ENCODE peak calls at places on chromosomes 3 and 15, in four cellular contexts. Y is K562, L is A549, W is spleen. J is an unnamed sample.

GRCh38 chr15:41233367-41233771 is 2.3 kb downstream of the CHP1 start:
- DNase-seq in W (no peak), L (peak; percentile 34), Y (peak; percentile 66), J (no peak)

GRCh38 chr3:151839313-151839631 is 25.4 kb downstream of the AADAC start:
- DNase-seq in W (no peak), Y (no peak), L (no peak), J (no peak)

GRCh38 chr3:59551834-59552233 is 502.0 kb upstream of the CFAP20DC start:
- DNase-seq in Y (no peak), W (no peak), L (no peak), J (no peak)

GRCh38 chr15:87227846-87228245 is 1028.7 kb downstream of the NTRK3 start:
- DNase-seq in Y (no peak), W (no peak), L (no peak), J (no peak)

GRCh38 chr3:354433-354832 is 157.9 kb downstream of the CHL1 start:
- DNase-seq in L (peak; percentile 51), W (no peak), Y (peak; percentile 35), J (peak; percentile 19)

GRCh38 chr3:154334973-154335420 is 10.7 kb upstream of the DHX36 start:
- DNase-seq in Y (peak; percentile 27), L (peak; percentile 53), W (no peak), J (no peak)

GRCh38 chr15:51576911-51577500 is 45.6 kb downstream of the DMXL2 start:
- DNase-seq in L (no peak), Y (peak; percentile 48), W (no peak), J (no peak)

GRCh38 chr3:163056874-163057497 is 1560.4 kb downstream of the OTOL1 start:
- DNase-seq in L (peak; percentile 56), Y (peak; percentile 24), W (no peak), J (peak; percentile 42)

GRCh38 chr3:159804726-159805410 is 183.8 kb upstream of the IL12A start:
- DNase-seq in L (peak; percentile 88), Y (peak; percentile 50), W (no peak), J (peak; percentile 60)

GRCh38 chr3:112446343-112446742 is 52.9 kb downstream of the BTLA start:
- DNase-seq in L (no peak), Y (no peak), W (no peak), J (no peak)

GRCh38 chr3:50195501-50196252 is 4.3 kb downstream of the GNAT1 start:
- DNase-seq in Y (no peak), W (no peak), L (no peak), J (no peak)

GRCh38 chr3:134485075-134485536 is 679 bp downstream of the ANAPC13 start:
- DNase-seq in L (peak; percentile 12), Y (peak; percentile 18), W (no peak), J (no peak)

GRCh38 chr3:61885414-61885813 is 324.0 kb downstream of the PTPRG start:
- DNase-seq in Y (no peak), L (no peak), W (no peak), J (no peak)

GRCh38 chr3:14297784-14298236 is 104.6 kb upstream of the SLC6A6 start:
- DNase-seq in L (no peak), W (no peak), Y (no peak), J (no peak)

GRCh38 chr3:143002083-143002712 is 828 bp downstream of the U2SURP start:
- DNase-seq in W (no peak), L (peak; percentile 49), Y (peak; percentile 46), J (no peak)

GRCh38 chr15:41934843-41935242 is 37.5 kb downstream of the EHD4 start:
- DNase-seq in L (no peak), W (peak; percentile 91), Y (peak; percentile 37), J (no peak)

GRCh38 chr15:59311245-59311644 is 61.4 kb downstream of the MYO1E start:
- DNase-seq in L (no peak), W (no peak), Y (no peak), J (no peak)

GRCh38 chr3:119550090-119550910 is 9.1 kb downstream of the CD80 start:
- DNase-seq in L (no peak), Y (no peak), W (no peak), J (no peak)
- TF ChIP-seq POLR2A in L (no peak), Y (no peak), W (no peak), J (no peak)

DNA sequence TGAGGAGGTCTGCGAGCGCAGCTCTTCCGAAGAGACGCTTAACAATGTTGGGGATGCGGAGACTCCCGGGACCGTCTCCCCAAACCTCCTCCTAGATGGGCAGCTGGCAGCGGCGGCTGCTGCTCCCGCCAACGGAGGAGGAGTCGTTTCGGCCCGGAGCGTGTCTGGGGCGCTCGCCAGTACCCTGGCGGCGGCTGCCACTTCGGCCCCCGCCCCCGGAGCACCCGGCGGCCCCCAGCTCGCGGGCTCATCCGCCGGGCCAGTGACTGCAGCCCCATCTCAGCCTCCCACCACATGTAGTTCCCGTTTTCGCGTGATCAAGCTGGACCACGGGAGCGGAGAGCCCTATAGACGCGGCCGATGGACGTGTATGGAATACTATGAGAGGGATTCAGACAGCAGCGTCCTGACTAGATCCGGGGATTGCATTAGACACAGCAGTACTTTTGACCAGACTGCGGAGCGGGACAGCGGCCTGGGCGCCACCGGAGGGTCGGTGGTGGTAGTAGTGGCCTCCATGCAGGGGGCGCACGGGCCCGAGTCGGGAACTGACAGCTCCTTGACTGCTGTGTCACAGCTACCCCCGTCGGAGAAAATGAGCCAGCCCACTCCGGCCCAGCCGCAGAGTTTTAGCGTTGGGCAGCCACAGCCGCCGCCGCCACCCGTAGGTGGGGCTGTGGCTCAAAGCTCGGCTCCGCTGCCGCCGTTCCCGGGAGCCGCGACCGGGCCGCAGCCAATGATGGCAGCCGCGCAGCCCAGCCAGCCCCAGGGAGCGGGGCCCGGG is 1.6 kb downstream of the TSC22D2 start:
- DNase-seq in Y (peak; percentile 70), W (peak; percentile 95), L (peak; percentile 70), J (no peak)
- TF ChIP-seq POLR2A in Y (peak; percentile 15), W (no peak), L (no peak), J (no peak)

DNA sequence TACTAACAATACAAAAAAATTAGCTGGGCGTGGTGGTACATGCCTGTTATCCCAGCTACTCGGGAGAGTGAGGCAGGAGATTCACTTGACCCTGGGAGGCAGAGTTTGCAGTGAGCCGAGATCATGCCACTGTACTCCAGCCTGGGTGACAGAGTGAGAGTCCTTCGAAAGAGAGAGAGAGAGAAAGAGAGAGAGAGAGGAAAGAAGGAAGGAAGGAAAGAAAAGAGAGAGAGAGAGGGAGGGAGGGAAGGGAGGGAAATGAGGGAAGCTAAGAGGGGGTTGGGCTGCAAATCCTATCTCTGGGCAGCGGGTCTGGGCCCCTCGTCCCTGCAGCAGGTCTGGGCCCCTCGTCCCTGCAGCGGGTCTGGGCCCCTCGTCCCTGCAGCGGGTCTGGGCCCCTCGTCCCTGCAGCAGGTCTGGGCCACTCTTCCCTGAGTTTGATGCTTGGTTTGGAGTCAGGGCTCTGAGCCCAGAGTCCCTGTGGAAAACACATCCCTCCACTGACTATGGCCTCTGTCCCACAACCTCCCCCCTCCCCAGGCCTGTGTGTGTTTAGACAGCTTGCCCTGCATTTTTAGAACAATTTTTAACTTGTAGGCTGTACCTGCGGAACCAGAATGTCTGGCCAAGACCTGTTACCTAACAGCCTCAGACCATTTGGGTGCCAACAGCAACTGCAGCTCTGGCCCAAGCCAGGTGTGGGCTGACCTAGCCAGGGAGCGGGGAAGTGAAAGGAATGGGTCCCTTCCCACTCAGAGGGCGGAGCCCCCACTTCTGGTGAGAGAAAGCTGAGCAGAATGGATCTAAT is 60.2 kb upstream of the TFRC start:
- DNase-seq in L (no peak), W (no peak), Y (peak; percentile 61), J (no peak)
- TF ChIP-seq POLR2A in L (no peak), W (no peak), Y (no peak), J (no peak)

DNA sequence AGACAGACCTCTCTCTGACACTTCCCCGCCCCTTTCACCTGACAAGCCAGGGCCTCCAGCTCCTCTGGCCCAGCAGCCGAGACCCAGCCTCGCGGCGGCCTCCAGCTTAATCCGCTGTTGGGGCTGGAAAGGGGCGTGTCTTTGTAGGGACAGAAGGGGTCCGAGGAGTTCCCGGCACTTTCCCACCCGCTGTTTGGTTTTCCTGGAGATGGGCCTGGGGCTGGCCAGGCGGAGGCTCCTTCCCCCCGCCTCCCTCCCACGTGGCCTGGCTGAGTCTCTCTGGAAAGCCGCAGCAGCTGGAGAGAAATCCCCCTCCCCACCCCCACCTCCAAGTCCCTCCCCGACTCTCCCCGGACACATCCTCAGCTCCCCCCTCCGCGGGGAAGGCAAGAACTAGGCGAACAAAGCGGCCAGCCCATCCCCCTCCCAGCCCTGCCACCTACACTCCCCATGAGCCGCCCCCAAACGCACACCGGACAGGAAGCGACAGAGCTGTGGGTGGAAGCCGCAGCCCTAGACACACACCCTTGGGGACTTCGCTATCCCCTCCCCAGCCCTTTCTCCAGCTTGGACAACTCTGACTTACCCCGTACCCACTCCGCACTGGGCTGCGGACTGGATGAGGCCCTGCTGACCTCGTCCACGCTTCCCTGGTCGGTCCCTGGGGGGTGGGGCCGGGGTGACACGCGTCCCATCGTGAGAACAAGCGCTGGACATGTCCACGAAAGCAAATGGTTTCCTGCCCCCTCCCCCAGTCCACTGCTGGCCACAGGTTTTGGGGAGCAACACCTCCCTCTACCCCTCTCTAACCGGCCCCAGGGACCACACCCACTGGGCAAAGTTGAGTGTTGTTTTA is 1.2 kb downstream of the IGDCC4 start:
- DNase-seq in Y (peak; percentile 63), W (no peak), L (no peak), J (no peak)
- TF ChIP-seq POLR2A in Y (no peak), W (no peak), L (no peak), J (no peak)

GRCh38 chr3:129002573-129003569 is 1.8 kb downstream of the EFCC1 start:
- DNase-seq in W (no peak), L (no peak), Y (no peak), J (no peak)

GRCh38 chr3:129001817-129002572 is 891 bp downstream of the EFCC1 start:
- DNase-seq in L (peak; percentile 44), Y (no peak), W (no peak), J (no peak)

GRCh38 chr3:128999104-128999503 is 2.0 kb upstream of the EFCC1 start:
- DNase-seq in Y (no peak), L (no peak), W (no peak), J (no peak)

GRCh38 chr3:129000742-129001100 is 383 bp upstream of the EFCC1 start:
- DNase-seq in W (no peak), L (no peak), Y (no peak), J (no peak)

GRCh38 chr3:129001101-129001816 is at the start of gene EFCC1:
- DNase-seq in Y (no peak), W (no peak), L (no peak), J (no peak)
- TF ChIP-seq POLR2A in Y (no peak), W (no peak), L (no peak), J (no peak)

J was measured in HCT116.